ENCODE peak calls at places on chromosomes 12 and 14, in four cellular contexts. Q is CD8-positive, alpha-beta T cell; B is HFF-Myc; T is osteocyte. F is an unnamed sample.

GRCh38 chr14:75142494-75142893 is 15.6 kb upstream of the NEK9 start:
- DNase-seq in T (no peak), B (no peak), Q (no peak), F (no peak)

GRCh38 chr14:39233680-39234326 is at the start of gene MIA2:
- DNase-seq in B (no peak), T (no peak), Q (no peak), F (no peak)

GRCh38 chr12:79687711-79688270 is 3.0 kb downstream of the PAWR start:
- DNase-seq in T (no peak), Q (no peak), B (no peak), F (no peak)

GRCh38 chr12:57476162-57476992 is 3.3 kb downstream of the ARHGAP9 start:
- DNase-seq in B (no peak), T (peak; percentile 75), Q (peak; percentile 51), F (peak; percentile 78)

GRCh38 chr12:31218203-31219025 is 107.5 kb downstream of the SINHCAF start:
- DNase-seq in Q (no peak), B (no peak), T (no peak), F (no peak)

GRCh38 chr12:62957233-62957953 is 22.4 kb upstream of the PPM1H start:
- DNase-seq in T (no peak), Q (no peak), B (no peak), F (no peak)

GRCh38 chr12:106074706-106075392 is 63.9 kb downstream of the NUAK1 start:
- DNase-seq in B (no peak), T (no peak), Q (no peak), F (no peak)

GRCh38 chr12:15206831-15207394 is 14.3 kb downstream of the RERG start:
- DNase-seq in B (no peak), T (no peak), Q (no peak), F (no peak)

GRCh38 chr12:15852383-15852782 is 29.8 kb upstream of the STRAP start:
- DNase-seq in Q (no peak), B (no peak), T (no peak), F (no peak)

GRCh38 chr14:42469637-42470426 is 863.2 kb downstream of the LRFN5 start:
- DNase-seq in B (no peak), T (no peak), Q (no peak), F (no peak)

GRCh38 chr14:104359969-104360442 is 219.6 kb upstream of the C14orf180 start:
- DNase-seq in Q (no peak), B (no peak), T (no peak), F (no peak)

GRCh38 chr14:23182372-23183014 is 967 bp downstream of the SLC7A8 start:
- DNase-seq in Q (no peak), T (no peak), B (no peak), F (no peak)

GRCh38 chr12:115872919-115873357 is 404.6 kb downstream of the MED13L start:
- DNase-seq in B (no peak), Q (no peak), T (no peak), F (no peak)

GRCh38 chr12:124399622-124400021 is 104.7 kb downstream of the RFLNA start:
- DNase-seq in Q (peak; percentile 14), T (no peak), B (no peak), F (peak; percentile 79)

GRCh38 chr12:33988888-33989287 is 33.4 kb upstream of the ALG10 start:
- DNase-seq in T (no peak), B (no peak), Q (no peak), F (no peak)

GRCh38 chr12:76545486-76545885 is 14.1 kb downstream of the OSBPL8 start:
- DNase-seq in T (no peak), Q (no peak), B (no peak), F (no peak)

GRCh38 chr14:73238262-73238852 is 1.1 kb downstream of the PAPLN start:
- DNase-seq in Q (no peak), B (peak; percentile 25), T (peak; percentile 88), F (no peak)

GRCh38 chr12:78671295-78671694 is 193.3 kb upstream of the SYT1 start:
- DNase-seq in T (no peak), B (no peak), Q (no peak), F (no peak)

GRCh38 chr14:35399083-35399807 is 5.3 kb downstream of the NFKBIA start:
- DNase-seq in Q (no peak), B (no peak), T (no peak), F (no peak)

GRCh38 chr14:23164250-23164649 is 19.2 kb downstream of the SLC7A8 start:
- DNase-seq in T (no peak), Q (no peak), B (no peak), F (no peak)

GRCh38 chr12:15546102-15546701 is 223.9 kb downstream of the PTPRO start:
- DNase-seq in Q (no peak), B (no peak), T (no peak), F (peak; percentile 45)

GRCh38 chr14:72621387-72622065 is 272.4 kb downstream of the DPF3 start:
- DNase-seq in Q (no peak), T (peak; percentile 53), B (no peak), F (no peak)

GRCh38 chr12:123971770-123972447 is 722 bp downstream of the CCDC92 start:
- DNase-seq in Q (peak; percentile 32), B (no peak), T (no peak), F (no peak)

GRCh38 chr12:56529656-56530055 is 8.0 kb downstream of the RBMS2 start:
- DNase-seq in Q (no peak), B (no peak), T (no peak), F (no peak)

GRCh38 chr14:100030441-100031153 is 34.6 kb upstream of the EVL start:
- DNase-seq in B (no peak), T (no peak), Q (no peak), F (no peak)

GRCh38 chr12:70609739-70610491 is 27.3 kb downstream of the PTPRB start:
- DNase-seq in B (no peak), Q (no peak), T (no peak), F (peak; percentile 29)

GRCh38 chr14:67999290-67999689 is 179.7 kb downstream of the RAD51B start:
- DNase-seq in B (no peak), T (no peak), Q (no peak), F (no peak)

GRCh38 chr12:71439613-71440392 is at the start of gene LGR5:
- DNase-seq in Q (no peak), B (no peak), T (peak; percentile 93), F (peak; percentile 45)

GRCh38 chr12:52256165-52256935 is 18.1 kb upstream of the KRT86 start:
- DNase-seq in T (no peak), Q (no peak), B (no peak), F (no peak)

GRCh38 chr12:851343-851742 is 98.2 kb downstream of the RAD52 start:
- DNase-seq in Q (no peak), T (no peak), B (no peak), F (no peak)

GRCh38 chr12:130761537-130762318 is 45.6 kb upstream of the RIMBP2 start:
- DNase-seq in B (peak; percentile 2), Q (peak; percentile 29), T (no peak), F (peak; percentile 85)

GRCh38 chr12:128876559-128876958 is 23.3 kb downstream of the GLT1D1 start:
- DNase-seq in Q (no peak), T (no peak), B (no peak), F (no peak)

GRCh38 chr12:122865268-122866231 is 30.3 kb downstream of the HIP1R start:
- DNase-seq in T (no peak), Q (no peak), B (no peak), F (no peak)

GRCh38 chr12:73418541-73418940 is 1119.1 kb upstream of the ATXN7L3B start:
- DNase-seq in Q (no peak), T (no peak), B (no peak), F (no peak)

GRCh38 chr12:110582286-110583136 is 607 bp downstream of the PPTC7 start:
- DNase-seq in B (no peak), T (peak; percentile 85), Q (peak; percentile 57), F (peak; percentile 62)

GRCh38 chr14:23910081-23910875 is 43.3 kb upstream of the DHRS4 start:
- DNase-seq in T (no peak), Q (no peak), B (peak; percentile 20), F (peak; percentile 60)

GRCh38 chr12:39125580-39125979 is 220.2 kb upstream of the CPNE8 start:
- DNase-seq in T (no peak), Q (no peak), B (no peak), F (no peak)

GRCh38 chr12:112906712-112907414 is at the start of gene OAS1:
- DNase-seq in Q (peak; percentile 37), T (peak; percentile 53), B (peak; percentile 19), F (peak; percentile 72)

GRCh38 chr12:47094804-47095203 is 15.0 kb upstream of the AMIGO2 start:
- DNase-seq in B (no peak), Q (no peak), T (no peak), F (no peak)

GRCh38 chr12:96503971-96504370 is 14.6 kb downstream of the CFAP54 start:
- DNase-seq in T (no peak), B (no peak), Q (no peak), F (no peak)
- TF ChIP-seq CTCF in T (no peak), B (no peak), Q (no peak), F (no peak)

DNA sequence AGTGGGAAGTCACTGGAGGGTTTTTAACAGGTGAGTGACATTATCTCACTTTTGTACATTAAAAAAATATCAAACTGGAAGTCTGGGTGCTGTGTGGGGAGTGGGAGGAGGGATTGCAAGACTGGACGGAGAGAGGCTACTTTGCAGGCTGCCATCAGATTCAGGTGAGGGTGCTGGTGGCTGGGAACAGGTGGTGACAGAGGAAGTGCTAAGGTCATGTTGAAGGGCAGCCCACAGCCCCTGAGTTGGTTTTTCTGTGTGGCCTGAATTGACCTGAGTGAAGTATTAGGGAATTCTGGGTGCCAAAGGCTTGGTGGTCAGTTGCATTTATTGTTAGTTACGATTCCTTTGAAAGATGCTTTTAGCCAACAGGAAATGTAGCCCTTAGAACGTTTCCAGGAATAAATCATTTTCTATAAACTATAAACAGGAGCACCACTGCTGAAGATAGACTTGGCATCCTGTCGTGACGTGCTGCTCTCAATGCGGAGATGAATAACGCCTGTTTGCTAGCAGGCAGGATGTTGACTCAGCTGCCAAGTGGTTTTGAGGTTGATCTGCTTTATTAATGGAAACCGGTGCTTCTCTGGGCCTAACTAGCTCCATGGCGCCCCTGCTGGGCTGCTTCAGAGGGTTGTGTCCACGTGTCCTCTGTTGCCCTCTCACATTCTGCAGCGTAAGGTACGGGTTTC is 707.5 kb upstream of the TMEM132C start:
- DNase-seq in T (no peak), Q (no peak), B (peak; percentile 96), F (no peak)
- TF ChIP-seq CTCF in T (peak; percentile 57), Q (no peak), B (peak; percentile 86), F (no peak)

DNA sequence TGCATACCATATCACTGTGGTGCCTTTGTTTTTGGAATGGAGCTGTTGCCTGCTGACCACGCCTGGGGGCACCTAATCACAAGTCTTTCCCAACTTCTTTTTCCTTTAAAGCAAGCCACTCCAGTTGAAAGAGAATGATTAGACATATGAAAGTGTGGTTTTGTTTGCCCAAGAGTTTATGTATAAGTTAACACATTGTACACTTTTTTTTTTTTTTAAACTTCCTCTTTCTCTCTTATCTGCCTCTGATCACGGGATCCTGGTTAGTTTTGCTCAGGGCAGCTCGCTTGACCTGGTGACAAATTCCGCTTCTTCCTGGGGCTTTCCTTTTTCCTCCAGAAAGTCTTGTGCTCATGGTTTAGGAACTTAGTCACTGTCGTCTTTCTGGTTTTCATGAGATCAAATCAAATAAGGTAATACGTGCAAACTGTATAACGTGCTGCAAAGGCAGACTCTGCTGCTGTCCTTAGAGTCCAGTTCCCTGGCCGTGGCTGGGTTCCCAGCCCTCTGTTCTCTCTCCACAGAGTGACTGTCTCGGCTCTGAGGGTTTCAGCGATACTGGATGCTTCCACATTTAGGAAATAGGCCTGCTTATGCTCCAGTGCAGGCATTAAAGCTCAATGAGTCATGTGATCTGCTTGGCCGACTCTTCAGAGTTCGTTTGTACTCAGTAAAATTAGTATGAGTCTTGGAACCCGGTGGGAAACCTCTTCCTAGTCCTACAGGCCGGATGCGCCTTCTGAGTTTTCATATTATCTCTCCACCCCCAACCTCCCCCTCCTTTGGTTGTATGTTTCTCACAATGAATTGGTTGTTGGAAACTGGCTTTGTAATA is 15.2 kb downstream of the RASSF3 start:
- DNase-seq in T (no peak), B (peak; percentile 67), Q (no peak), F (no peak)
- TF ChIP-seq CTCF in T (no peak), B (no peak), Q (no peak), F (peak; percentile 15)

GRCh38 chr14:70873627-70874026 is 33.6 kb upstream of the PCNX1 start:
- DNase-seq in Q (no peak), B (no peak), T (no peak), F (no peak)
- TF ChIP-seq CTCF in Q (no peak), B (no peak), T (no peak), F (no peak)

F was measured in GM13976.